ENCODE peak calls at places on chromosomes 12 and 14, in four cellular contexts. Z is CD4-positive, CD25-positive, alpha-beta regulatory T cell; G is A549; M is fibroblast of lung. E is an unnamed sample. For H3K9me3, the result is how much of the 10 kb centered on the place peaks cover.

GRCh38 chr12:25648460-25648859 is 95.4 kb upstream of the LMNTD1 start:
- DNase-seq in Z (no peak), G (peak), M (peak), E (peak)

GRCh38 chr12:52029686-52030085 is 21.6 kb upstream of the NR4A1 start:
- DNase-seq in Z (no peak), G (peak), M (no peak), E (peak)

GRCh38 chr12:8817856-8818255 is 4.6 kb upstream of the A2ML1 start:
- DNase-seq in Z (no peak), G (no peak), M (no peak), E (no peak)

GRCh38 chr14:69536976-69537375 is 37.7 kb downstream of the CCDC177 start:
- DNase-seq in Z (no peak), G (no peak), M (no peak), E (no peak)

GRCh38 chr12:82673698-82674097 is 13.0 kb upstream of the TMTC2 start:
- DNase-seq in Z (no peak), G (no peak), M (no peak), E (no peak)

GRCh38 chr12:130881046-130881445 is 9.2 kb downstream of the RAN start:
- DNase-seq in Z (no peak), G (no peak), M (no peak), E (no peak)

GRCh38 chr14:76836029-76836630 is 9.9 kb downstream of the LRRC74A start:
- DNase-seq in Z (no peak), G (peak), M (no peak), E (no peak)

GRCh38 chr14:34199585-34199984 is 248.7 kb upstream of the EGLN3 start:
- DNase-seq in Z (no peak), G (no peak), M (peak), E (no peak)

GRCh38 chr12:19848426-19848825 is 409.1 kb downstream of the AEBP2 start:
- DNase-seq in Z (no peak), G (no peak), M (no peak), E (no peak)

GRCh38 chr14:24310666-24311604 is at the start of gene LTB4R:
- DNase-seq in Z (peak), G (no peak), M (peak), E (no peak)

GRCh38 chr14:27995688-27996087 is 770.9 kb upstream of the FOXG1 start:
- DNase-seq in Z (no peak), G (no peak), M (no peak), E (no peak)

GRCh38 chr12:116138781-116139180 is 138.7 kb downstream of the MED13L start:
- DNase-seq in Z (no peak), G (no peak), M (no peak), E (no peak)

GRCh38 chr12:16389594-16389993 is 42.1 kb downstream of the MGST1 start:
- DNase-seq in Z (no peak), G (no peak), M (peak), E (no peak)

GRCh38 chr12:124769166-124769530 is 94.5 kb downstream of the SCARB1 start:
- DNase-seq in Z (no peak), G (peak), M (peak), E (no peak)

GRCh38 chr12:82862876-82863649 is 176.4 kb downstream of the TMTC2 start:
- DNase-seq in Z (no peak), G (no peak), M (no peak), E (no peak)

GRCh38 chr14:50452979-50453705 is 56.5 kb upstream of the CDKL1 start:
- DNase-seq in Z (no peak), G (no peak), M (peak), E (no peak)

GRCh38 chr12:132305991-132306884 is 23.2 kb downstream of the GALNT9 start:
- DNase-seq in Z (no peak), G (no peak), M (no peak), E (no peak)

GRCh38 chr14:72500234-72500838 is 393.6 kb downstream of the DPF3 start:
- DNase-seq in Z (no peak), G (no peak), M (no peak), E (no peak)

GRCh38 chr12:740921-741320 is 11.5 kb upstream of the WNK1 start:
- DNase-seq in Z (no peak), G (no peak), M (no peak), E (no peak)

GRCh38 chr12:16347391-16348298 is at the start of gene MGST1:
- DNase-seq in Z (no peak), G (peak), M (peak), E (peak)

GRCh38 chr14:56122306-56122705 is 4.1 kb downstream of the PELI2 start:
- DNase-seq in Z (no peak), G (no peak), M (no peak), E (no peak)

GRCh38 chr12:102167821-102168605 is 29.6 kb downstream of the PMCH start:
- DNase-seq in Z (peak), G (no peak), M (peak), E (no peak)

GRCh38 chr14:55125403-55125802 is 3.6 kb upstream of the LGALS3 start:
- DNase-seq in Z (peak), G (no peak), M (no peak), E (no peak)

GRCh38 chr14:80926706-80927384 is 14.7 kb downstream of the CEP128 start:
- DNase-seq in Z (no peak), G (no peak), M (peak), E (no peak)

GRCh38 chr14:49634547-49635334 is at the start of gene DNAAF2:
- DNase-seq in Z (peak), G (peak), M (peak), E (peak)

GRCh38 chr12:76882367-76882766 is 3.5 kb upstream of the CSRP2 start:
- DNase-seq in Z (no peak), G (no peak), M (no peak), E (no peak)

GRCh38 chr14:36518586-36519430 is 1.2 kb downstream of the NKX2-1 start:
- DNase-seq in Z (no peak), G (no peak), M (no peak), E (no peak)

GRCh38 chr14:81449114-81449513 is 49.0 kb upstream of the STON2 start:
- DNase-seq in Z (no peak), G (no peak), M (peak), E (no peak)

GRCh38 chr12:14194572-14194971 is 170.9 kb upstream of the ATF7IP start:
- DNase-seq in Z (no peak), G (no peak), M (no peak), E (no peak)

GRCh38 chr12:14188761-14189160 is 176.7 kb upstream of the ATF7IP start:
- DNase-seq in Z (no peak), G (no peak), M (no peak), E (no peak)

GRCh38 chr12:14193623-14194022 is 171.9 kb upstream of the ATF7IP start:
- DNase-seq in Z (no peak), G (no peak), M (no peak), E (no peak)

GRCh38 chr12:14190694-14191093 is 174.8 kb upstream of the ATF7IP start:
- DNase-seq in Z (no peak), G (no peak), M (no peak), E (no peak)

GRCh38 chr12:14191612-14192011 is 173.9 kb upstream of the ATF7IP start:
- DNase-seq in Z (no peak), G (no peak), M (no peak), E (no peak)
- H3K27ac ChIP-seq in Z (no peak), G (no peak), M (no peak), E (no peak)

GRCh38 chr14:105859717-105860614 is 333.6 kb downstream of the TMEM121 start:
- DNase-seq in Z (peak), G (no peak), M (no peak), E (peak)

GRCh38 chr14:105863296-105864108 is 337.1 kb downstream of the TMEM121 start:
- DNase-seq in Z (no peak), G (no peak), M (no peak), E (no peak)

GRCh38 chr14:105862581-105863239 is 336.3 kb downstream of the TMEM121 start:
- DNase-seq in Z (no peak), G (no peak), M (no peak), E (no peak)

GRCh38 chr14:105860615-105861580 is 334.5 kb downstream of the TMEM121 start:
- DNase-seq in Z (peak), G (no peak), M (no peak), E (no peak)

GRCh38 chr14:105861985-105862465 is 335.6 kb downstream of the TMEM121 start:
- DNase-seq in Z (peak), G (no peak), M (no peak), E (no peak)
- H3K9me3 ChIP-seq in Z (under half), G (under half), M (under half), E (under half)

GRCh38 chr12:78864483-78865296 is at the start of gene SYT1:
- DNase-seq in Z (no peak), G (peak), M (peak), E (peak)

GRCh38 chr12:78866518-78866917 is 1.9 kb downstream of the SYT1 start:
- DNase-seq in Z (no peak), G (no peak), M (no peak), E (no peak)

GRCh38 chr12:78865297-78865955 is 852 bp downstream of the SYT1 start:
- DNase-seq in Z (no peak), G (no peak), M (peak), E (peak)

GRCh38 chr12:78863482-78864427 is 819 bp upstream of the SYT1 start:
- DNase-seq in Z (no peak), G (peak), M (peak), E (peak)
- H3K4me3 ChIP-seq in Z (no peak), G (peak), M (peak), E (peak)

DNA sequence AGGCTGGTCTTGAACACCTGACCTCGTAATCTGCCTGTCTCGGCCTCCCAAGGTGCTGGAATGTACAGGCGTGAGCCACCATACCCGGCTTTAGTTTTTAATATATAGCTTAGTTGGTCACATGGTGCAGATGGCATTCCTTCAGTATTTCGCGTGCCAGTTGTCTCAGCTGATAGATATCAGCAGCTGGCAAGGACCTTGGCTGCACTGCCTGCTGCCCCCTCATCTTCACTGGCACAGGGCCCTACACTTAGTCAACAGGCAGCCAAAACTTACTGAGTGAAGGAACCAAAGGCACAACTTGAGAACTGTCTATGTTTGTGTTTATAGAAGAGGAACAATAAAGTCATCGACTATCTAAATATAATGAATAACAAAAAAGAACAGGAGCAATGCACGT is 31.0 kb downstream of the EID3 start:
- DNase-seq in Z (no peak), G (no peak), M (no peak), E (no peak)
- H3K27ac ChIP-seq in Z (no peak), G (peak), M (no peak), E (no peak)

DNA sequence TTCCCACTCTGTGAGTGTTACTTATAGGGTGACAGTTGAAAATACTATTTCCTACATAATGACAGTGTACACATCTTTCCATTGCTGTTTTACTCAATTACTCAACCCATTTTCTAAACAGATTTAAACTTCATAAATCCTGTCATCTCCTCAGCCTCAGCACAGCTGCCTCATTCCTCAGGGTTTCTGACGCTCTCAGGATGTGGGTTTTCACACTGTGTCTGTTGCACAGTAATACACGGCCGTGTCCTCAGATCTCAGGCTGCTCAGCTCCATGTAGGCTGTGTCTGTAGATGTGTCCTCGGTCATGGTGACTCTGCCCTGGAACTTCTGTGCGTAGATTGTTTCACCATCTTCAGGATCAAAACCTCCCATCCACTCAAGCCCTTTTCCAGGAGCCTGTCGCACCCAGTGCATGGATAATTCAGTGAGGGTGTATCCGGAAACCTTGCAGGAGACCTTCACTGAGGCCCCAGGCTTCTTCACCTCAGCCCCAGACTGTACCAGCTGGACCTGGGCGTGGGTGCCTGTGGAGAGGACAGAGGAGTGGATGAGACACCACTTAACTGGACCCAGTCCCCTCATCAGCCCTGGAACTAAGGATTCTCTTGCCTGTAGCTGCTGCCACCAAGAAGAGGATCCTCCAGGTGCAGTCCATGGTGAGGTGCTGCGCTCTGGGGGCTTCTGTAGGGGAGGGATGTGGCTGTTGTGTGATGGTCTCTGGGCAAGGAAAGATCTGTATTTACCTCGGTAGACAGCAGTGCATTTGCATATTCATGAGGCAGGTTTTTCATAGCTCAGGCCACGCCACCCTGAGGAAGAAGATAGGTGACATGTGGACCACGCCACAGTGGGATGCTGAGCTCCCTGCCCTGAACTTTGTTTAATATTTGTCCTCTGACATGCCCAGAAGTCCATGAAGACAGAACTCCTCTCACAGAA is 750.2 kb downstream of the TMEM121 start:
- DNase-seq in Z (peak), G (no peak), M (no peak), E (no peak)
- H3K9me3 ChIP-seq in Z (under half), G (under half), M (under half), E (under half)

GRCh38 chr12:57092529-57092862 is 3.6 kb downstream of the NAB2 start:
- DNase-seq in Z (no peak), G (no peak), M (no peak), E (no peak)
- H3K4me3 ChIP-seq in Z (no peak), G (no peak), M (no peak), E (no peak)

GRCh38 chr14:51860836-51861583 is 598 bp downstream of the GNG2 start:
- DNase-seq in Z (no peak), G (no peak), M (peak), E (no peak)
- H3K27ac ChIP-seq in Z (peak), G (peak), M (peak), E (no peak)

GRCh38 chr14:38110258-38110657 is 97.4 kb upstream of the SSTR1 start:
- DNase-seq in Z (no peak), G (no peak), M (no peak), E (no peak)

GRCh38 chr14:38108681-38109080 is 99.0 kb upstream of the SSTR1 start:
- DNase-seq in Z (no peak), G (no peak), M (peak), E (no peak)

GRCh38 chr14:38116895-38117294 is 90.8 kb upstream of the SSTR1 start:
- DNase-seq in Z (no peak), G (no peak), M (no peak), E (no peak)

GRCh38 chr14:38111046-38111445 is 96.7 kb upstream of the SSTR1 start:
- DNase-seq in Z (no peak), G (no peak), M (no peak), E (no peak)

DNA sequence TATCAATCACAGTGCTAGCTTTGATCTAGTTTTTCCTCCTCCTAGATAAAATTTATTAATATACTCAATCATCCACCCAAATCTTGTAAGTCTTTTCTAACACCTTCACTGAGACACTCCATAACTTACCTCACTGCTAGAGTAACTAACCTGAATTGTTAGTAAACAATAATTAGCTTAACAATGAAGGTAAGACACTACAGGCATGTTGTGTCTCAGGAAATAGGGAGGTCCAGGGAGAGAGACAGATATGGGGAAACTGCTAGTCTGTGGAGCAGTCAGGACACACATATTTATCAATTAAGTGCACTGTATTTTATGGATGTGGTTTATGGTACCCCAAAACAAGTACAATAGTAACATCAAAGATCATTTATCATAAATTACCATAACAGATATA is 94.2 kb upstream of the SSTR1 start:
- DNase-seq in Z (no peak), G (no peak), M (no peak), E (no peak)
- H3K9me3 ChIP-seq in Z (under half), G (under half), M (under half), E (under half)

GRCh38 chr12:117360222-117360550 is 1.2 kb downstream of the NOS1 start:
- DNase-seq in Z (no peak), G (no peak), M (no peak), E (no peak)
- H3K4me3 ChIP-seq in Z (no peak), G (peak), M (no peak), E (peak)

GRCh38 chr12:117685115-117685926 is 283.5 kb downstream of the KSR2 start:
- DNase-seq in Z (no peak), G (peak), M (no peak), E (peak)
- H3K27ac ChIP-seq in Z (no peak), G (peak), M (no peak), E (no peak)